ENCODE peak calls at places on chromosomes 6 and 20, in ten cellular contexts. Q is CD4-positive, CD25-positive, alpha-beta regulatory T cell; Y is astrocyte of the cerebellum; I is A673; M is Peyer's patch; X is mesendoderm; R is cardiac fibroblast; P is mucosa of descending colon; B is CD8-positive, alpha-beta memory T cell; G is heart left ventricle. K is an unnamed sample.

GRCh38 chr6:45472383-45472782 is 94.6 kb upstream of the SUPT3H start:
- DNase-seq in Q (no peak), Y (peak), I (no peak), M (no peak), X (no peak), R (peak), P (no peak), B (no peak), G (peak), K (no peak)

GRCh38 chr6:90547079-90547478 is 39.8 kb downstream of the MAP3K7 start:
- DNase-seq in Q (no peak), Y (no peak), I (no peak), M (no peak), X (no peak), R (no peak), P (no peak), B (no peak), G (no peak), K (no peak)

GRCh38 chr6:106448000-106448426 is 87.5 kb downstream of the CRYBG1 start:
- DNase-seq in Q (peak), Y (no peak), I (no peak), M (peak), X (no peak), R (no peak), P (peak), B (no peak), G (peak), K (no peak)

GRCh38 chr6:150002710-150003109 is 22.6 kb downstream of the RAET1L start:
- DNase-seq in Q (no peak), Y (no peak), I (no peak), M (no peak), X (no peak), R (no peak), P (no peak), B (no peak), G (no peak), K (no peak)

GRCh38 chr6:46170357-46171289 is at the start of gene ENPP5:
- DNase-seq in Q (peak), Y (no peak), I (peak), M (peak), X (peak), R (no peak), P (peak), B (peak), G (peak), K (no peak)

GRCh38 chr6:128516514-128516898 is 3.9 kb downstream of the PTPRK start:
- DNase-seq in Q (no peak), Y (no peak), I (peak), M (no peak), X (peak), R (peak), P (no peak), B (no peak), G (no peak), K (no peak)

GRCh38 chr6:156126535-156126934 is 650.6 kb upstream of the ARID1B start:
- DNase-seq in Q (no peak), Y (no peak), I (no peak), M (no peak), X (peak), R (no peak), P (no peak), B (no peak), G (no peak), K (no peak)

GRCh38 chr6:5260111-5260620 is 584 bp downstream of the LYRM4 start:
- DNase-seq in Q (peak), Y (peak), I (peak), M (peak), X (peak), R (peak), P (peak), B (peak), G (peak), K (no peak)

GRCh38 chr6:31794294-31794865 is 1.2 kb downstream of the VARS1 start:
- DNase-seq in Q (peak), Y (no peak), I (peak), M (no peak), X (no peak), R (peak), P (no peak), B (no peak), G (no peak), K (no peak)

DNA sequence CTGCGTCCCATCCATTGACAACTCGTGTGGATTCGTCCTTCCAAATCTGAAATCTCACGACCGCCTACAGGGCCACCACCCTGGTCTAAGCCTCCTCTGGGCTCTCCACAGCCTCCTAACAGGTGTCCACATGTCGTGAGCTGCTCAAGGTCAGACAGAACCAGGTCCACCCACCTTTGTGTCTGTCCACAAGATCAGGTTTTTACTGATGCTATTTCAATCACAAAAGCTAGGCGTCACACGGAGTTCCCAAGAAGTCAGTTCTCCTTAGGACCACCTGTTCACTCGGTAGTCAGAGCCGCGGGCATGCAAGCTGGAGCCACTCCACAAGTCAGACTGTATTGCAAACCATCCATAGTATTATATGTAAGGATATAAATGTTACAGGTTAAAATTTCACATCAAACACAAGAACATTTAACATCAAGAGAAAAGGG is 540 bp upstream of the DNPH1 start:
- DNase-seq in Q (no peak), Y (no peak), I (no peak), M (no peak), X (no peak), R (no peak), P (no peak), B (no peak), G (no peak), K (no peak)
- H3K4me3 ChIP-seq in Q (peak), Y (peak), I (no peak), M (peak), X (no peak), R (peak), P (no peak), B (peak), G (no peak), K (peak)

GRCh38 chr6:104957301-104958177 is 632 bp downstream of the LIN28B start:
- DNase-seq in Q (no peak), Y (no peak), I (peak), M (no peak), X (peak), R (no peak), P (no peak), B (no peak), G (no peak), K (no peak)
- H3K4me3 ChIP-seq in Q (peak), Y (no peak), I (peak), M (no peak), X (peak), R (no peak), P (no peak), B (no peak), G (no peak), K (no peak)

GRCh38 chr20:63007722-63008488 is 1.1 kb upstream of the BHLHE23 start:
- DNase-seq in Q (no peak), Y (no peak), I (no peak), M (no peak), X (peak), R (no peak), P (no peak), B (no peak), G (no peak), K (no peak)
- H3K4me3 ChIP-seq in Q (no peak), Y (no peak), I (no peak), M (no peak), X (no peak), R (no peak), P (no peak), B (no peak), G (peak), K (no peak)

GRCh38 chr20:37411408-37412306 is 65.7 kb downstream of the SRC start:
- DNase-seq in Q (peak), Y (no peak), I (no peak), M (no peak), X (no peak), R (no peak), P (no peak), B (no peak), G (peak), K (no peak)
- H3K4me3 ChIP-seq in Q (peak), Y (peak), I (peak), M (peak), X (no peak), R (peak), P (no peak), B (peak), G (no peak), K (peak)

GRCh38 chr6:15401769-15402250 is 155.9 kb downstream of the JARID2 start:
- DNase-seq in Q (no peak), Y (no peak), I (peak), M (no peak), X (no peak), R (no peak), P (no peak), B (no peak), G (no peak), K (no peak)

GRCh38 chr6:15402401-15403045 is 156.7 kb downstream of the JARID2 start:
- DNase-seq in Q (no peak), Y (no peak), I (no peak), M (no peak), X (no peak), R (no peak), P (no peak), B (no peak), G (no peak), K (no peak)

GRCh38 chr6:15399651-15400470 is 154.0 kb downstream of the JARID2 start:
- DNase-seq in Q (no peak), Y (peak), I (peak), M (peak), X (peak), R (peak), P (peak), B (no peak), G (peak), K (no peak)

GRCh38 chr6:15400572-15401004 is 154.7 kb downstream of the JARID2 start:
- DNase-seq in Q (peak), Y (no peak), I (peak), M (peak), X (peak), R (peak), P (peak), B (no peak), G (peak), K (no peak)

GRCh38 chr6:15401120-15401519 is 155.3 kb downstream of the JARID2 start:
- DNase-seq in Q (no peak), Y (no peak), I (no peak), M (no peak), X (no peak), R (no peak), P (no peak), B (no peak), G (no peak), K (no peak)
- H3K4me3 ChIP-seq in Q (no peak), Y (no peak), I (no peak), M (no peak), X (no peak), R (no peak), P (no peak), B (no peak), G (no peak), K (no peak)

DNA sequence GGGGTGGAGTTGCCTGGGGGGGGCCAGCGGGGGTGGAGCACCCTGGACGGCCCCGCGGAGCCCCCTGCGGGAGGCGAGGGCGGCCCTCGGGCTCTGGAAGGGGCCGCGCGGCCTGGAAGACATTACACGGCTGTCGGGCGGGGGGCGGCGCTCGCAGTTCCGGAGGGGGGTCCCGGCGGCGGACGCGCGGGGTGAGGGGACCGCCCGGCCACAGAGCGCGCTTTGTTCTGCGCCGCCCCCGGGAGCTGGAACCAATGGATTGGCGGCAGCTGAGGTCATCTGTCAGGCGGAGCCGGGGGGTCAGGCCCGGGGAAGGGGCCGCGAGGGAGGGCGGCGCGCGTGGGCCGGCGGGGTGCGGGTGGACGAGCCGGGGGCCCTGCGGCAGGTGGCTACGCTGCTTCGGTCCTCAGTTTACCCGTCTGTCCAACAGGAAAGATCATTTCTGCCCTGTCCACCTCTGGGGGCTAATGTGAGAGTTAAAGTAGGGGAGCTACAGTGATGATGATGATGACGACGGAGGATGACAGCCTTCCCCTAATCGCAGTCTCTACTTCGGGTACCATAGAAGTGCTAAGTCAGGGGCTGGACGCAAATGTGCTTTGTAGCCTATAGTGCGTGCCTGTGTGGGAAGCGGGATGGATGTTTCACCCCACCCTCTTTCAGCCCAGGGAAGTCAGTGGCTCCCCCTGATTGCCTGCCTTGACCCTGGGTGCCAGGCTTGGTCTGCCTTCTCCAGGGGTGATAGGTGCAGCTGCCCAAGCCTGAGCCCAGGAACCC is 10.4 kb downstream of the SRXN1 start:
- DNase-seq in Q (no peak), Y (no peak), I (peak), M (no peak), X (no peak), R (no peak), P (no peak), B (no peak), G (peak), K (no peak)
- H3K4me3 ChIP-seq in Q (no peak), Y (peak), I (peak), M (peak), X (no peak), R (no peak), P (no peak), B (no peak), G (peak), K (peak)

DNA sequence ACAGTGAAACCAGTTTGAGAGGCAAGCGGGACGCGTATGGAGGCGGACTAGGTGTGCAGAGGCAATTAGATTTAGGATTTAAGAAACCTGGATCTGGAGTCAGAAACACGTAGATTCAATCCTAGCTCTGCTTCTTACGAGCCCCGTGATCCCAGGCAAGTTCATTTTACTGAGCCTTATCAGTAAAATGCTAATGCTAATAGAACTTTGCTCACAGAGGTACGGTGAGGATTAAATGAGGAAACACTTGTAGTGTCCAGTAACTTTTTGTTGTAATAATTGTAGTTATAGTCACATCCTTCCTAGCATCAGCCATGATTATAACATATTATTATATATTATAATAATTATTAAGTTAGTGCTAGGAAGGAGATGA is 21.2 kb downstream of the DEF6 start:
- DNase-seq in Q (no peak), Y (no peak), I (no peak), M (no peak), X (no peak), R (no peak), P (no peak), B (no peak), G (no peak), K (no peak)
- H3K4me3 ChIP-seq in Q (no peak), Y (peak), I (peak), M (peak), X (no peak), R (peak), P (no peak), B (no peak), G (peak), K (peak)